ENCODE peak calls at places on chromosomes 7 and 10, in eight cellular contexts. S is OCI-LY7, K is osteoblast, W is bronchial epithelial cell, J is NB4, X is breast epithelium, O is PC-3, R is GM20000. H is an unnamed sample.

GRCh38 chr7:101567231-101567630 is 61.9 kb downstream of the MYL10 start:
- DNase-seq in S (no peak), R (no peak), W (no peak), J (no peak), X (no peak), K (no peak), O (no peak), H (no peak)

GRCh38 chr7:38321515-38321944 is 48.1 kb upstream of the TARP start:
- DNase-seq in J (peak), X (no peak), R (no peak), S (no peak), O (peak), W (peak), K (peak), H (no peak)

GRCh38 chr7:40551685-40552576 is 417.1 kb downstream of the SUGCT start:
- DNase-seq in X (no peak), S (no peak), W (peak), O (peak), J (peak), K (peak), R (no peak), H (no peak)

GRCh38 chr10:132158810-132159209 is 27.9 kb upstream of the DPYSL4 start:
- DNase-seq in J (peak), O (no peak), S (peak), R (no peak), W (no peak), K (no peak), X (no peak), H (no peak)

GRCh38 chr7:147586526-147586925 is 1004.0 kb upstream of the C7orf33 start:
- DNase-seq in K (no peak), S (no peak), R (no peak), X (no peak), W (peak), O (no peak), J (peak), H (no peak)

GRCh38 chr7:111638048-111638447 is 75.8 kb upstream of the IMMP2L start:
- DNase-seq in K (no peak), R (no peak), O (no peak), X (no peak), J (no peak), W (no peak), S (no peak), H (no peak)

GRCh38 chr7:22137026-22137425 is 191.3 kb upstream of the CDCA7L start:
- DNase-seq in R (no peak), S (no peak), W (no peak), K (no peak), J (no peak), O (no peak), X (no peak), H (no peak)

GRCh38 chr10:71527135-71527534 is 130.4 kb downstream of the CDH23 start:
- DNase-seq in W (no peak), R (no peak), O (no peak), J (no peak), K (peak), S (no peak), X (no peak), H (no peak)

GRCh38 chr7:143381427-143382125 is 431 bp downstream of the ZYX start:
- DNase-seq in X (peak), K (peak), R (no peak), S (no peak), J (no peak), W (no peak), O (peak), H (no peak)

GRCh38 chr10:3426190-3426845 is 253.7 kb upstream of the PITRM1 start:
- DNase-seq in W (peak), S (no peak), K (peak), X (no peak), O (peak), J (no peak), R (no peak), H (no peak)

GRCh38 chr10:15370741-15371701 is at the start of gene FAM171A1:
- DNase-seq in O (peak), K (peak), X (no peak), R (peak), S (no peak), J (peak), W (no peak), H (no peak)
- TF ChIP-seq CTCF in O (no peak), K (no peak), X (no peak), R (peak), S (no peak), J (no peak), W (no peak), H (no peak)

GRCh38 chr7:732094-732541 is 5.0 kb upstream of the PRKAR1B start:
- DNase-seq in J (peak), K (no peak), X (no peak), S (no peak), W (no peak), O (peak), R (no peak), H (no peak)
- TF ChIP-seq CTCF in J (no peak), K (no peak), X (no peak), S (no peak), W (peak), O (peak), R (no peak), H (no peak)

DNA sequence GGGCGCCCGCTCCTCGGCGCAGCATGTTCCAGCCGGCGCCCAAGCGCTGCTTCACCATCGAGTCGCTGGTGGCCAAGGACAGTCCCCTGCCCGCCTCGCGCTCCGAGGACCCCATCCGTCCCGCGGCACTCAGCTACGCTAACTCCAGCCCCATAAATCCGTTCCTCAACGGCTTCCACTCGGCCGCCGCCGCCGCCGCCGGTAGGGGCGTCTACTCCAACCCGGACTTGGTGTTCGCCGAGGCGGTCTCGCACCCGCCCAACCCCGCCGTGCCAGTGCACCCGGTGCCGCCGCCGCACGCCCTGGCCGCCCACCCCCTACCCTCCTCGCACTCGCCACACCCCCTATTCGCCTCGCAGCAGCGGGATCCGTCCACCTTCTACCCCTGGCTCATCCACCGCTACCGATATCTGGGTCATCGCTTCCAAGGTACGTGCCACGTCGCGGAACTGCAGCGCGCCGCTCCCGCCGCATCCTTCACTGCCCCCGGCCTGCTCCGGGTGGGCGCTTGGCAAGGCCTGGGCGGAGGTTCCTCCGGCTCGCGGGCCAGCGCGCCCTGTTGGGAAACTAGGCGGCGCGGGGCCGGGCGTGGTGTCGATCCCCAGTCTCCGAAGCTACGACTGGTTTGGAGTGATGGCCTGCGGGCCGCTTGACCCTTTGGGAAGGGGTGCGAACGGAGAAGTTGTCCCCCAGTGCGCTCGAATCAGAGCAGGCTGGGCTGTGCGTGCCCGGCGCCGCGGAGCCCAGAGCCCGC is 876 bp downstream of the EMX2 start:
- DNase-seq in O (no peak), R (peak), X (no peak), K (peak), S (no peak), W (no peak), J (no peak), H (no peak)
- TF ChIP-seq CTCF in O (no peak), R (no peak), X (no peak), K (no peak), S (no peak), W (no peak), J (no peak), H (no peak)

GRCh38 chr10:104642311-104643022 is 1.4 kb downstream of the SORCS3 start:
- DNase-seq in S (no peak), W (peak), J (no peak), R (peak), O (no peak), K (peak), X (no peak), H (no peak)
- TF ChIP-seq CTCF in S (no peak), W (peak), J (no peak), R (no peak), O (no peak), K (no peak), X (no peak), H (no peak)

DNA sequence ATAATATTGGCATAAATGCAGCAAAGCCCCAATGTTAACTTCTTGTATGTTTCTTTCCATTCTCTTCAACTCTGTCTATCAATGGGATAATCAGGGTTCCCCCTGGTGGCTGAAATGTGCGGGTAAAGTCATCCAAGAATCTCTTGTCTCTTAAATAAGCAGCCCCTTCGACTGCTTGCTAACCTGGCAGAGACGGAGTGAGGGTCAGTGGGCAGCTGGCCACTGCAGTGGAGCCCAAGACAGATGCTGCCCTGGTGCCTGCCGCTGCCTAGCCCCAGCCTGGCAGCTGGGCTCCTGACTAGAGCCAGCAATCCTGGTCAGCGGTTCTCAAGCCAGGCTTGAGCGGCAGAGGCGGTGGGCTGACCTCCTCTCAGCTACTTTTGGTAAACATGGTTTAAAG is 248.9 kb downstream of the COBL start:
- DNase-seq in J (peak), K (peak), S (peak), X (peak), W (peak), R (peak), O (peak), H (no peak)
- TF ChIP-seq CTCF in J (peak), K (peak), S (peak), X (peak), W (peak), R (peak), O (peak), H (peak)